ENCODE peak calls at places on chromosomes 5 and 9, in eight cellular contexts. M is stomach, C is heart left ventricle, O is uterus, W is Peyer's patch, K is A549, G is thyroid gland, E is endothelial cell of umbilical vein. X is an unnamed sample. For H3K9me3, the result is how much of the 10 kb centered on the place peaks cover.

GRCh38 chr5:79255786-79256557 is 20.0 kb downstream of the JMY start:
- DNase-seq in W (no peak), G (peak), O (no peak), K (peak), E (peak), C (no peak), M (peak), X (no peak)

GRCh38 chr5:108295588-108296368 is 86.1 kb downstream of the FBXL17 start:
- DNase-seq in M (no peak), K (no peak), G (no peak), C (no peak), E (peak), O (no peak), W (no peak), X (no peak)

GRCh38 chr9:12718482-12719026 is 25.4 kb downstream of the TYRP1 start:
- DNase-seq in W (peak), O (no peak), M (no peak), K (no peak), E (peak), C (peak), G (no peak), X (no peak)

GRCh38 chr5:100854594-100854993 is 48.5 kb downstream of the ST8SIA4 start:
- DNase-seq in W (no peak), O (no peak), C (no peak), M (no peak), E (peak), K (no peak), G (no peak), X (no peak)

GRCh38 chr9:125189011-125189360 is 617 bp downstream of the PPP6C start:
- DNase-seq in E (peak), G (peak), W (peak), M (peak), C (no peak), K (no peak), O (no peak), X (peak)

GRCh38 chr9:116287721-116288120 is 134.1 kb downstream of the PAPPA start:
- DNase-seq in M (no peak), W (no peak), G (no peak), K (no peak), O (no peak), C (no peak), E (no peak), X (no peak)

GRCh38 chr9:36280989-36281388 is 22.7 kb upstream of the GNE start:
- DNase-seq in G (no peak), W (no peak), O (no peak), C (no peak), K (no peak), M (no peak), E (no peak), X (no peak)

GRCh38 chr5:127988149-127988755 is 95.3 kb upstream of the SLC12A2 start:
- DNase-seq in M (no peak), C (no peak), K (peak), E (peak), G (no peak), W (no peak), O (no peak), X (no peak)

GRCh38 chr5:159209438-159210305 is at the start of gene RNF145:
- DNase-seq in O (peak), G (peak), W (peak), E (peak), M (peak), C (peak), K (peak), X (peak)

GRCh38 chr9:98989036-98990000 is 45.6 kb downstream of the COL15A1 start:
- DNase-seq in E (no peak), O (peak), M (no peak), C (peak), W (no peak), G (peak), K (peak), X (peak)

GRCh38 chr5:90014420-90014819 is 395.1 kb downstream of the CETN3 start:
- DNase-seq in C (no peak), M (no peak), G (no peak), O (no peak), W (no peak), E (no peak), K (no peak), X (no peak)

GRCh38 chr5:160342413-160342941 is 27.9 kb downstream of the C1QTNF2 start:
- DNase-seq in W (no peak), O (no peak), C (no peak), E (no peak), G (peak), M (peak), K (no peak), X (peak)

GRCh38 chr9:14645648-14646047 is 47.6 kb downstream of the ZDHHC21 start:
- DNase-seq in M (no peak), W (no peak), C (no peak), K (no peak), O (no peak), G (no peak), E (no peak), X (no peak)

DNA sequence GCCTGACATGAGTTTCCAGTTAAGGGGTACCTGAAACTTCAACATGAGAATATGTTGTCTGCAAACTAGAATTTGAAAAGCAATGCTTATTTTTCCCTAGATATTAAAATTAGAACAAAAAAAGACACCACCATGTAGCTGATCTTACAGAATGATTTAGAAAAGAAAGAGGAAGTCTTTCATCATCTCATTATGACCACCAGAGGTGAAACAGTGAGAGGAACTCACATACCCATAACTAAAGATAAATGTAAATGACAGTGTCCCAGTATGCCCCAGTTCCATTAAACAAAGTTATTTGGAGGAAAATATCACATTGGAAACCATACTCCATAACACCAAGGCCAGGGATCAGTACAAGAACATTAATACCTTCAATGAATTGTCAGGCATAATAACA is 6.9 kb downstream of the TAF7 start:
- DNase-seq in W (no peak), G (no peak), E (no peak), O (no peak), C (no peak), M (no peak), K (no peak), X (no peak)
- H3K9me3 ChIP-seq in W (under half), G (under half), E (under half), O (half or more), C (under half), M (half or more), K (half or more), X (under half)

DNA sequence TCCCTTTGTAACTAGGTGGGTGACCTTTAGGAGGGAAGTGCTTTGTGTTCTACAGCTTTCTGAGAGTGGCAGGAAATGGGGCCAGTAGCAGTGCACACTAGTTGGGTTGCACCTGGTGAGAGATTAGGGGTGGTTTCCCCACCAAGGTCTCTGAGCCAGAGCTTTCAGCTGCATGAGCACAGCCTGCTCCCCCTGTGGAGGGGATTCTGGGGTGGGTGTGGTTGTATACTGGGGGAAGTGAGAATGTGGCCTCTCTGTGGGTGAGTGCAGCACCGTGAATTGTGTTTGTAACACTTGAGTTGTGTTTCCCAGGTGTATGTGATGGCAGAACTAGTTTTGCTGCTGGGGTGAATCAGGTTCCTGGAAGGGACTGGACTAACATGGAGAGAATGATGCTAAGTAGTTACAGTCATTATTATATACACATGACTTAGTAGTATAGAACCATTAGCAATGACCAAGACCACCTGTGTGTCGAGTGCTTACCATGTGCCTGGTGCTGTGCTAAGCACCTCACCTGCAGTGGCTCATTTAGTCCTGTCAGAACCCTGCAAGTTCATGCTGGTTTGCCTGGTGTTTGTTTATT is 11.8 kb upstream of the CXXC5 start:
- DNase-seq in M (peak), C (no peak), O (no peak), G (peak), W (no peak), E (no peak), K (no peak), X (no peak)
- TF ChIP-seq POLR2A in M (no peak), C (no peak), O (no peak), G (no peak), W (no peak), E (no peak), K (no peak), X (no peak)

GRCh38 chr9:4504250-4504649 is 14.0 kb downstream of the SLC1A1 start:
- DNase-seq in W (no peak), O (no peak), G (no peak), C (no peak), M (no peak), E (no peak), K (no peak), X (no peak)

GRCh38 chr9:4502444-4502843 is 12.2 kb downstream of the SLC1A1 start:
- DNase-seq in W (no peak), K (no peak), E (no peak), M (no peak), C (no peak), O (no peak), G (no peak), X (no peak)

GRCh38 chr9:4503103-4503502 is 12.8 kb downstream of the SLC1A1 start:
- DNase-seq in K (no peak), M (no peak), G (no peak), C (no peak), E (no peak), W (no peak), O (no peak), X (no peak)

GRCh38 chr9:4499917-4500316 is 9.6 kb downstream of the SLC1A1 start:
- DNase-seq in E (no peak), G (peak), K (no peak), C (peak), O (no peak), M (no peak), W (no peak), X (no peak)

DNA sequence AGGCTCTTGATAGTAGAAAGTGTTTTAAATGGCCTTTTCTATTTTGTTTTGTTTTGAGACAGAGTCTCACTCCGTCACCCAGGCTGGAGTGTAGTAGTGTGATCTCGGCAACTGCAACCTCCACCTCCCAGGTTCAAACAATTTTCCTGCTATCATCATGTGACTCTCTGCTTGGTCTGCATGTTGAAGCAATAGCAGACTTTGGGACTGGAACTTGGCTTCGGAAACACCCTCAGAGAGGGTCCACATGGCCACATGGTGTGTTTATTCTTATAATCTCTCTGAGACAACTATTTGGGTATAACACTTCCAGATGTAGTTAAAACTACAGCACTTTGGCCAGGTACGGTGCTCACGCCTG is 10.9 kb downstream of the SLC1A1 start:
- DNase-seq in G (no peak), M (no peak), W (no peak), C (no peak), K (no peak), E (no peak), O (no peak), X (no peak)
- H3K27ac ChIP-seq in G (no peak), M (no peak), W (no peak), C (no peak), K (no peak), E (no peak), O (no peak), X (no peak)

DNA sequence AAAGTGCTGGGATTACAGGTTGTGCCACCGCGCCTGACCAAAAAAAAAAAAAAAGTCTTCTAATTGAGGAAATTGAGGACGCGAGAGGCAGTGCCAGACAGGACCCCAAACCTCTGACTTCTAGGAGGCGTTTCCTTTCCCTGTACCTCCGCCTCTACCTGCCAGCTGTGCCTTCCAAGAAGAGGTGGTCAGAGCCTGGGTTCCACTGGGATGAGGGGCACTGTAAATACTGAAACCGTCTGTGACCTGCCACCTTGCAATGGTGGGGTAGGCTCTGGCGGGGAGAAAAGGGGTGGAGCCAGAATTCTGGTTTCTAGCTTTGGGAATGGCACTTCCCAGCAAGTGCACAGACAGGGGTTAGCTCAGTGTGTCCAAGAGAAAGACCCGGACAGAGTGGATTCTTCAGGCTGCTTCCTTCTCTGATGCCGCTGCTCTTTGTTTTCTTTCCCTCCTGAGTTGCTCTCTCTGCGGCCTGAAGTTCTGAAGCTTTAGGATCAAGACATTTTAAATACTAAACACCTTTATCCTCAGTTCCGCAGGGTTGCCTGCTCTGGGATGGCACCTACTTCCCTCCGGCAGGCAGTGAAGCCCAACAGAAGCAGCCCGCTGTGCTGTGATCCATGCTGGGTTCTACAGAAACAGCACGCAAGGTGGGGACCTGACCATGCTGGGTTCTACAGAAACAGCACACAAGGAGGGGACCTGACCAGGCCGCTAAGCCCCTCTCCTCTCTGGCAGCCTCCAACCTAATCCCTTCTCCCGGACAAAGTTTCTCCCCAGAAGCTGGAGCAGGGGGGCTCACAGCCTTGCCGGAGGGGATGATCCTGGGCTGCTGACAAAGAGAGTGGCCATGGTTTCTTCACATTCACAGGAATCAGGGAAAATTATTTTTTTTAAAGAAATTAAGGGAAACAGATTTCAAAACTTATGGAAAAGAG is 65.2 kb downstream of the OTULIN start:
- DNase-seq in K (no peak), W (no peak), C (no peak), E (no peak), O (no peak), G (no peak), M (no peak), X (no peak)
- H3K9me3 ChIP-seq in K (under half), W (under half), C (under half), E (under half), O (under half), G (under half), M (under half), X (under half)

DNA sequence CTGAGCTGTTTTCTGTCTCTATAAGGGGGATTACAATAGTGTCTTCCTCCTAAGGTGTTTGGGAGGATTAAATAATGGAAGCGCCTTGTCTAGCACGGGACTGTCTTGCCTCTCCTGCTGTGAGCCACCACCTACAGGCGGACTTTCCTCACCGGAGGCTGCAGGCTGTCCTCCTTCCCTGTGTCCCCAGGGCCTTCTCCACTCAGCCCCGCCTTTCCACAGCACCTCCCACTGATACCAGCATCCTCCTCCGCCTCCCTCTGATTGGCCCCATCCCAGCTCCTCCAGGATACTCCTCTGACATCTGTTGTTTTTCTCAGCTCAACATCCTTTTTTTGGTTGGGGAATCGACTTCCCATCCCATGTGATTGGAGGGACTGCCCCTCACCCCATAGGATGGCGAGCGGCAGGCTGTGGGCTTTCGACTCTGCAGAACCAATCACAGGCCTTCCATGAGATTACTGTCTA is 851 bp upstream of the ZDHHC12 start:
- DNase-seq in O (peak), G (peak), K (peak), W (peak), E (peak), M (peak), C (peak), X (peak)
- TF ChIP-seq POLR2A in O (no peak), G (no peak), K (peak), W (peak), E (no peak), M (no peak), C (no peak), X (no peak)

DNA sequence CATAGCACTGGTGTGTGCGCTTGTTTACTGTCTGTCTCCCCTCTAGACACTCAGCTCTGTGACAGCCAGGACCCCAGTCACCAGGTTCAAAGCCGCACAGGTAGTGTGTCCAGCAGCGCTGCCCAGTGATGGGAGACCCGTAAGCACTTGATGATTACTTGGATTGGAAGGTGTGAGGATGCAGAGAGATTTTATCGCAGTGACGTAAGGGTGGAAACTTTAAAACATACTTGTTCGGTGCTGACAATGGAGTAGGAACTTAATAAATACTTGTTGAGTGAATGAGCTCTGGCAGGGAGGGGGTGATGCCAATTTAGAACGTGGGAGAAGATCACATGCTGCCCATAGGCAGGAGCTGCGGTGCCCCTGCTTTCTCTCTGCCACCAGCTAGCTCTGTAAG is 99.2 kb upstream of the PITX1 start:
- DNase-seq in G (no peak), M (no peak), W (no peak), K (no peak), E (no peak), C (no peak), O (no peak), X (no peak)
- H3K27ac ChIP-seq in G (no peak), M (no peak), W (no peak), K (no peak), E (no peak), C (no peak), O (no peak), X (no peak)

GRCh38 chr9:121194730-121195129 is 6.9 kb downstream of the RAB14 start:
- DNase-seq in C (no peak), K (no peak), G (no peak), O (no peak), M (no peak), E (no peak), W (no peak), X (no peak)

GRCh38 chr9:121196389-121196788 is 5.3 kb downstream of the RAB14 start:
- DNase-seq in O (no peak), M (no peak), W (no peak), E (no peak), K (no peak), G (no peak), C (no peak), X (no peak)

GRCh38 chr9:121198512-121199042 is 3.1 kb downstream of the RAB14 start:
- DNase-seq in W (no peak), K (no peak), M (no peak), E (no peak), G (no peak), O (no peak), C (no peak), X (no peak)

GRCh38 chr9:121199921-121200320 is 1.7 kb downstream of the RAB14 start:
- DNase-seq in C (no peak), M (no peak), G (no peak), O (no peak), K (no peak), W (no peak), E (peak), X (no peak)

GRCh38 chr9:121197135-121197534 is 4.5 kb downstream of the RAB14 start:
- DNase-seq in K (no peak), C (no peak), O (no peak), W (no peak), E (no peak), M (no peak), G (no peak), X (no peak)
- H3K9me3 ChIP-seq in K (under half), C (under half), O (under half), W (under half), E (under half), M (under half), G (under half), X (under half)

DNA sequence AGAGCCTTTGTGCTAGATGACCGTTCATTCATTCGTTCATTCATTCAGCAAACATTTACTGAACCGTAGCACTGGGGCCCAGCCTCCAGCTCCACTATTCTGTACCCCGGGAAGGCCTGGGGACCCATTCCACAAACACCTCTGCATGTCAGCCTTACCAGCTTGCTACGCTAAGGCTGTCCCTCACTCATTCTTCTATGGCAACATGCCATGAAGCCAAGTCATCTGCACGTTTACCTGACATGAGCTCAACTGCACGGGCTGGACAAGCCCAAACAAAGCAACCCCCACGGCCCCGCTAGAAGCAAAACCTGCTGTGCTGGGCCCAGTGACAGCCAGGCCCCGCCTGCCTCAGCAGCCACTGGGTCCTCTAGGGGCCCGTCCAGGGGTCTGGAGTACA is 6.0 kb downstream of the CEL start:
- DNase-seq in W (no peak), O (no peak), E (no peak), C (no peak), G (no peak), K (no peak), M (no peak), X (no peak)
- TF ChIP-seq POLR2A in W (no peak), O (no peak), E (no peak), C (no peak), G (no peak), K (no peak), M (no peak), X (no peak)

X was measured in sigmoid colon.